ENCODE peak calls at places on chromosome 6, in eight cellular contexts. M is GM06990, V is ovary, J is GM12865, B is mammary epithelial cell, X is body of pancreas, D is endothelial cell, H is BE2C. S is an unnamed sample.

GRCh38 chr6:403659-404655 is 12.4 kb downstream of the IRF4 start:
- DNase-seq in J (peak; percentile 64), V (no peak), X (no peak), D (no peak), H (no peak), B (no peak), M (no peak), S (no peak)

GRCh38 chr6:129059650-129060049 is 176.7 kb downstream of the LAMA2 start:
- DNase-seq in X (no peak), M (no peak), B (no peak), H (no peak), J (no peak), V (no peak), D (no peak), S (no peak)

GRCh38 chr6:57256541-57256940 is 34.4 kb upstream of the RAB23 start:
- DNase-seq in D (no peak), H (no peak), X (no peak), V (no peak), M (no peak), J (no peak), B (no peak), S (no peak)

GRCh38 chr6:47135772-47136171 is 93.6 kb upstream of the ADGRF1 start:
- DNase-seq in D (no peak), V (no peak), H (no peak), M (no peak), J (no peak), X (no peak), B (peak; percentile 95), S (peak; percentile 91)

GRCh38 chr6:33668914-33669313 is 42.6 kb downstream of the UQCC2 start:
- DNase-seq in H (no peak), X (no peak), V (no peak), M (peak; percentile 62), B (peak; percentile 76), D (no peak), J (peak; percentile 35), S (peak; percentile 95)

GRCh38 chr6:107488875-107489635 is 862 bp upstream of the SOBP start:
- DNase-seq in H (peak; percentile 74), J (peak; percentile 9), M (peak; percentile 30), D (peak; percentile 31), V (peak; percentile 73), B (peak; percentile 17), X (peak; percentile 16), S (peak; percentile 28)

GRCh38 chr6:30481213-30481964 is 7.9 kb upstream of the HLA-E start:
- DNase-seq in V (no peak), X (no peak), M (no peak), J (no peak), D (no peak), B (no peak), H (no peak), S (no peak)

GRCh38 chr6:53910834-53911233 is 116.0 kb downstream of the LRRC1 start:
- DNase-seq in B (no peak), V (no peak), H (no peak), D (no peak), X (no peak), J (no peak), M (no peak), S (no peak)

GRCh38 chr6:39707962-39708683 is 17.1 kb downstream of the KIF6 start:
- DNase-seq in B (no peak), J (no peak), X (no peak), D (no peak), H (no peak), M (no peak), V (no peak), S (no peak)

GRCh38 chr6:104784884-104785283 is 74.8 kb downstream of the HACE1 start:
- DNase-seq in J (no peak), D (peak; percentile 13), X (no peak), B (no peak), M (no peak), H (peak; percentile 73), V (no peak), S (no peak)

GRCh38 chr6:133208183-133208755 is 32.9 kb upstream of the EYA4 start:
- DNase-seq in H (no peak), V (no peak), D (no peak), X (no peak), B (no peak), M (no peak), J (no peak), S (no peak)

GRCh38 chr6:157224178-157224956 is 99.0 kb downstream of the TMEM242 start:
- DNase-seq in H (no peak), V (peak; percentile 23), D (no peak), J (peak; percentile 35), M (no peak), B (no peak), X (peak; percentile 9), S (no peak)

GRCh38 chr6:89048985-89049384 is 31.6 kb upstream of the PNRC1 start:
- DNase-seq in B (peak; percentile 35), X (no peak), H (peak; percentile 22), D (no peak), V (no peak), M (no peak), J (no peak), S (peak; percentile 9)

GRCh38 chr6:166370489-166370888 is 12.3 kb downstream of the MPC1 start:
- DNase-seq in D (no peak), J (no peak), M (no peak), H (no peak), X (no peak), B (no peak), V (no peak), S (no peak)

GRCh38 chr6:48919555-48919954 is 543.5 kb downstream of the MMUT start:
- DNase-seq in V (no peak), X (no peak), D (no peak), H (no peak), B (no peak), J (no peak), M (no peak), S (no peak)

GRCh38 chr6:139150915-139151314 is 16.0 kb downstream of the HECA start:
- DNase-seq in D (no peak), B (peak; percentile 74), H (no peak), X (no peak), V (no peak), M (no peak), J (no peak), S (peak; percentile 16)

GRCh38 chr6:106122941-106123337 is 36.8 kb downstream of the PRDM1 start:
- DNase-seq in H (no peak), B (no peak), J (no peak), V (no peak), X (no peak), M (no peak), D (no peak), S (no peak)

GRCh38 chr6:93392797-93393196 is 26.6 kb downstream of the EPHA7 start:
- DNase-seq in H (no peak), B (no peak), J (no peak), V (no peak), D (no peak), X (no peak), M (no peak), S (no peak)

GRCh38 chr6:24743265-24743943 is 24.4 kb upstream of the C6orf62 start:
- DNase-seq in B (peak; percentile 94), V (no peak), H (no peak), X (no peak), D (no peak), J (peak; percentile 81), M (peak; percentile 70), S (peak; percentile 93)

GRCh38 chr6:44247338-44248302 is 719 bp downstream of the HSP90AB1 start:
- DNase-seq in M (peak; percentile 81), X (peak; percentile 81), J (peak; percentile 79), B (peak; percentile 62), V (peak; percentile 76), D (peak; percentile 74), H (peak; percentile 56), S (no peak)

GRCh38 chr6:37366910-37367309 is 13.1 kb downstream of the RNF8 start:
- DNase-seq in B (no peak), J (no peak), X (no peak), M (no peak), V (no peak), D (no peak), H (no peak), S (no peak)

GRCh38 chr6:154379585-154379984 is 23.0 kb upstream of the IPCEF1 start:
- DNase-seq in X (no peak), B (no peak), H (no peak), V (no peak), M (no peak), J (no peak), D (no peak), S (no peak)
- TF ChIP-seq CTCF in X (no peak), B (no peak), H (no peak), V (no peak), M (no peak), J (no peak), D (no peak), S (no peak)

GRCh38 chr6:110517034-110517433 is 40.6 kb upstream of the SLC22A16 start:
- DNase-seq in V (no peak), D (no peak), H (no peak), J (no peak), M (no peak), X (no peak), B (no peak), S (no peak)

GRCh38 chr6:110517601-110518280 is 41.3 kb upstream of the SLC22A16 start:
- DNase-seq in B (no peak), V (no peak), X (no peak), H (no peak), M (no peak), J (no peak), D (no peak), S (no peak)

GRCh38 chr6:110520992-110521543 is 44.7 kb upstream of the SLC22A16 start:
- DNase-seq in M (no peak), J (no peak), D (no peak), X (no peak), B (no peak), H (no peak), V (no peak), S (no peak)

GRCh38 chr6:110520188-110520956 is 44.0 kb upstream of the SLC22A16 start:
- DNase-seq in J (no peak), D (no peak), B (no peak), V (no peak), X (no peak), M (no peak), H (no peak), S (no peak)

DNA sequence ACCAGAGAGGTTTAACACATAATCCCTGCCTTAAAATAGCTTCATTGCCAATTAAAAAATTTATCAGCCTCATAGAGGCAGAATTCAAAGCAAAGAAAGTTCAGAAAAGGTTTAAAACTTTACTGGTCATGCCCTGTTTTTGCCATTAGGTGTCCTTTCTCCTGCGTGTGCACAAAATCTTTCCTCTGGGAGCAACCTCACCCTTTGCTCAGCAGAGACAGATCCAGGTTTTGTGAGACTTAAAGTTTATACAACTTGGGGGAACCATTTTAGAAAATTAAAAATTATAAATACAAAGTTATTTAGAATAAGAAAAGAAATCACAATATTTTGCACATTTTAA is 41.8 kb upstream of the SLC22A16 start:
- DNase-seq in X (no peak), H (no peak), V (no peak), M (no peak), J (no peak), D (no peak), B (no peak), S (no peak)
- TF ChIP-seq CTCF in X (peak; percentile 13), H (peak; percentile 51), V (no peak), M (peak; percentile 44), J (peak; percentile 19), D (peak; percentile 57), B (peak; percentile 61), S (peak; percentile 40)

GRCh38 chr6:90343581-90343980 is 46.9 kb upstream of the BACH2 start:
- DNase-seq in D (no peak), B (no peak), V (peak; percentile 59), X (no peak), M (no peak), J (no peak), H (peak; percentile 12), S (peak; percentile 53)
- TF ChIP-seq CTCF in D (no peak), B (peak; percentile 38), V (no peak), X (no peak), M (no peak), J (no peak), H (no peak), S (no peak)

GRCh38 chr6:165049362-165049761 is 260.0 kb downstream of the C6orf118 start:
- DNase-seq in B (no peak), V (no peak), J (peak; percentile 52), H (peak; percentile 77), M (no peak), D (peak; percentile 69), X (no peak), S (peak; percentile 13)
- TF ChIP-seq CTCF in B (peak; percentile 34), V (no peak), J (peak; percentile 40), H (peak; percentile 77), M (peak; percentile 37), D (peak; percentile 91), X (no peak), S (no peak)